ENCODE peak calls at places on chromosomes 13 and 19, in four cellular contexts. M is PC-9, C is K562, B is lung. J is an unnamed sample.

GRCh38 chr19:54081032-54081431 is at the start of gene TARM1:
- DNase-seq in M (no peak), C (no peak), B (no peak), J (no peak)

GRCh38 chr13:31023126-31023525 is 90.7 kb downstream of the TEX26 start:
- DNase-seq in M (no peak), C (no peak), B (no peak), J (no peak)

GRCh38 chr13:82867284-82867683 is 1015.0 kb downstream of the SLITRK1 start:
- DNase-seq in M (no peak), C (no peak), B (no peak), J (no peak)

GRCh38 chr13:40776232-40776631 is 5.2 kb upstream of the MRPS31 start:
- DNase-seq in M (no peak), C (no peak), B (no peak), J (no peak)

GRCh38 chr19:7918615-7919421 is 1.3 kb upstream of the SNAPC2 start:
- DNase-seq in M (no peak), C (no peak), B (no peak), J (no peak)

GRCh38 chr19:30699871-30700280 is 327.7 kb downstream of the ZNF536 start:
- DNase-seq in M (no peak), C (no peak), B (no peak), J (no peak)

GRCh38 chr13:99977334-99977911 is 4.2 kb upstream of the ZIC2 start:
- DNase-seq in M (no peak), C (no peak), B (no peak), J (no peak)

GRCh38 chr13:33403807-33404362 is 118.3 kb upstream of the STARD13 start:
- DNase-seq in M (no peak), C (no peak), B (no peak), J (no peak)

GRCh38 chr19:5093297-5093858 is 124.5 kb downstream of the KDM4B start:
- DNase-seq in M (no peak), C (peak; percentile 54), B (no peak), J (peak; percentile 39)

GRCh38 chr13:113822956-113823744 is 40.7 kb downstream of the GAS6 start:
- DNase-seq in M (no peak), C (no peak), B (no peak), J (no peak)

GRCh38 chr19:7544626-7545025 is 9.1 kb downstream of the PNPLA6 start:
- DNase-seq in M (no peak), C (no peak), B (peak; percentile 56), J (no peak)

GRCh38 chr13:92460479-92460878 is 766.1 kb upstream of the GPC6 start:
- DNase-seq in M (no peak), C (no peak), B (no peak), J (no peak)

GRCh38 chr13:98476106-98476505 is 100.8 kb downstream of the STK24 start:
- DNase-seq in M (no peak), C (no peak), B (no peak), J (no peak)

GRCh38 chr13:40874138-40874776 is 84.8 kb downstream of the SLC25A15 start:
- DNase-seq in M (no peak), C (no peak), B (no peak), J (peak; percentile 9)

GRCh38 chr19:23817519-23817918 is 58.8 kb upstream of the ZNF681 start:
- DNase-seq in M (no peak), C (peak; percentile 37), B (no peak), J (peak; percentile 19)

GRCh38 chr13:77478645-77478997 is 56.9 kb upstream of the SCEL start:
- DNase-seq in M (no peak), C (no peak), B (no peak), J (no peak)

GRCh38 chr19:10593820-10594637 is 6.9 kb upstream of the AP1M2 start:
- DNase-seq in M (peak; percentile 34), C (no peak), B (no peak), J (peak; percentile 56)

GRCh38 chr13:28499579-28499978 is 4.7 kb upstream of the FLT1 start:
- DNase-seq in M (no peak), C (no peak), B (no peak), J (no peak)

GRCh38 chr13:76764429-76764828 is 121.8 kb downstream of the KCTD12 start:
- DNase-seq in M (no peak), C (no peak), B (peak; percentile 69), J (no peak)

GRCh38 chr13:37747071-37747612 is 122.4 kb downstream of the TRPC4 start:
- DNase-seq in M (peak; percentile 29), C (no peak), B (no peak), J (no peak)

GRCh38 chr13:44573790-44574465 is 2.2 kb downstream of the TSC22D1 start:
- DNase-seq in M (peak; percentile 39), C (no peak), B (no peak), J (no peak)

GRCh38 chr19:16541526-16542044 is 652 bp downstream of the CHERP start:
- DNase-seq in M (no peak), C (no peak), B (no peak), J (no peak)

GRCh38 chr13:80149757-80150156 is 191.2 kb downstream of the SPRY2 start:
- DNase-seq in M (no peak), C (no peak), B (no peak), J (no peak)

GRCh38 chr19:35466259-35466658 is 18.2 kb downstream of the FFAR2 start:
- DNase-seq in M (no peak), C (no peak), B (no peak), J (no peak)

GRCh38 chr13:30341815-30342570 is 34.6 kb upstream of the KATNAL1 start:
- DNase-seq in M (peak; percentile 70), C (no peak), B (peak; percentile 71), J (no peak)

GRCh38 chr13:106036870-106037269 is 498.6 kb downstream of the EFNB2 start:
- DNase-seq in M (no peak), C (no peak), B (no peak), J (peak; percentile 12)

GRCh38 chr13:27704681-27705080 is 83.0 kb downstream of the POLR1D start:
- DNase-seq in M (no peak), C (no peak), B (no peak), J (no peak)

GRCh38 chr13:83716121-83716520 is 166.2 kb downstream of the SLITRK1 start:
- DNase-seq in M (no peak), C (no peak), B (no peak), J (no peak)

GRCh38 chr19:38894968-38895367 is 4.5 kb downstream of the SIRT2 start:
- DNase-seq in M (no peak), C (no peak), B (no peak), J (no peak)

GRCh38 chr19:39212377-39212742 is 8.3 kb upstream of the SYCN start:
- DNase-seq in M (peak; percentile 40), C (peak; percentile 68), B (peak; percentile 40), J (no peak)

GRCh38 chr13:30371649-30372265 is 50.5 kb upstream of the UBE2L5 start:
- DNase-seq in M (peak; percentile 32), C (no peak), B (no peak), J (peak; percentile 57)

GRCh38 chr13:50384724-50385123 is 369.5 kb downstream of the KCNRG start:
- DNase-seq in M (no peak), C (no peak), B (no peak), J (peak; percentile 50)

DNA sequence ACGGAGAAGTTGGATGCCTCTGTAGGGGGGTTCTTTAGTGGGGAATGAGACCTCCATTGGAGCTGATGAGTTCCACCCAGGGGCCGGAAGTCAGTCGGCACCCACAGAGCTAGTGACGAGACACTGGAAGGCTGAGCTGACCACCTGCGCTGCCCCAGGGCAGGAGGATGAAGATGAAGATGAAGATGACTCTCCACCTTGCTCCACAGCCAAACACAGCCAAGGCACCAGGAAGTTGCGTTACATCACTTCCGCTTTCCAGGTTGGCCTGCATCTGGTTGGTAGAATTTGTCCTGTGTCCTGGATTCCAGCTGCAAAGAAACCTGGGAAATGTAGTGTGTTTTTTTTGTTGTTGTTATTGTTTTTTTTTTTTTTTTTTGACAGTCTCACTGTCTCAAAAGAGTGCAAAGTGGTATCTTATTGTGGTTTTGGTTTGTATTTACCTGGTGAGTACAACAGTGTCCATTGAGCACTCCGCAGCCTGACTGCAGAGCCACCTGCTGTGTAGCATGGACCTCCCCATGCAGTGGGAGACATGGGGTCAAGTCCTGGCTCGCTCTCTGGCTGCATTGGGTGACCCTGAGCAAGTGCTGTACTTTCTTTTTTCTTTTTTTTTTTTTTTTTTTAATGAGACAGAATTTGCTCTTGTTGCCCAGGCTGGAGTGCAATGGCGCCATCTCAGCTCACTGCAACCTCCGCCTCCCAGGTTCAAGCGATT is 1.9 kb downstream of the TBC1D17 start:
- DNase-seq in M (no peak), C (no peak), B (no peak), J (no peak)
- H3K36me3 ChIP-seq in M (peaks cover 29% of the 10 kb centered on the region), C (peaks cover 57% of the 10 kb centered on the region), B (peaks cover 48% of the 10 kb centered on the region), J (peaks cover 6% of the 10 kb centered on the region)

DNA sequence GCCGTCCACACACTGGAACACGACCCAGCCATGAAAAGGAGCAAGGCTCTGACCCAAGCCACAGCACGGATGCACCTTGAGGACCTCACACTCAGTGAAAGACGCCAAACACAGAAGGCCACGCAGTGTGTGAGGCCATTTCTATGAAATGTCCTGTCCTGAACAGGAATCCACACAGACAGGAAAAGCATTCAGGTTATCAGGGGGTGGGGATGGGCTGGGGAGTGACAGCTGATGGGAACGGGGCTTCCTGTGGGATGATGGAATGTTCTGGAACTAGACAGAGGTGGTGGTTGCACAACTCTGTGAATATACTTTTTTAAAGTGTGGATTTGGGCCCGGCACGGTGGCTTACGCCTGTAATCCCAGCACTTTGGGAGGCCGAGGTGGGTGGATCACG is 30.6 kb downstream of the GPX4 start:
- DNase-seq in M (no peak), C (no peak), B (no peak), J (no peak)
- H3K4me1 ChIP-seq in M (no peaks in the 10 kb centered on the region), C (peaks cover 69% of the 10 kb centered on the region), B (peaks cover 6% of the 10 kb centered on the region), J (no peaks in the 10 kb centered on the region)

DNA sequence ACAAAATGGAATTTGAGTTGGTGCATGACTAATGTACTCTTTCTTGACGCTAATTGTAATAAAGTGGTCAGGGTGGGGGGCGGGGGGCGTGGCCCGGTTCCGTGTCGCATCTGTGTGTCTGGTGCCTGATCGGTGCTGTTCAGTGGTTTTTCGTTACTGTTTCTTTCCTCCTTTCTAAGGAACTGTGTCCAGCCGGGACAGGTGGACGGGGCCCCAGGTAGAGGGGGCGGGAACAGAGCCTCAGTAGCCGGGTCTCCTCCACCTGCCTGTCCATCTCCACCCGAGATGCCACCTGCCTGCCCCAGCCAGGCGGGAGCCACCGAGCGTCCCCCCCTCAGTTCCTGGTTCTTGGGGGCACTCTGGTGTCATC is 26.3 kb downstream of the ONECUT3 start:
- DNase-seq in M (no peak), C (no peak), B (no peak), J (no peak)
- H3K27me3 ChIP-seq in M (peaks cover 8% of the 10 kb centered on the region), C (no peaks in the 10 kb centered on the region), B (peaks cover 5% of the 10 kb centered on the region), J (peaks cover 11% of the 10 kb centered on the region)

DNA sequence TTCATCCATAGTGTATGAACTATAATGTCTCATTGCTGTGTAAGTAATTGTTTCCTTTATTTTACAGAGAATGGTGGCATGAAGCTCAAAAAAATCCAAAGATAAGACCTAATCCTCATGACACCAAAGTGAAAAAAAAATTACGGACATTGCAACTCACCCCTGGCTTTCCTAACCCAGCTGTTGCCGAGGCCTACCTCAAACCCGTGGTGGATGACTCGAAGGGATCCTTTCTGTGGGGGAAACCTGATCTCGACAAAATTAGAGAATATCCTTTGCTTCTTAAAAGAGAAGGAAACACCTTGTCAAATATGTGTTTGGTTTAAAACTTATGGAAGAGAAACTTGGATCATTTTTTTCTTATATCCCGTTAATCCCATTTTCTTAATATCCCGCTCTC is 26.3 kb downstream of the ERCC5 start:
- DNase-seq in M (no peak), C (no peak), B (no peak), J (peak; percentile 44)
- H3K36me3 ChIP-seq in M (peaks cover 61% of the 10 kb centered on the region), C (peaks cover 57% of the 10 kb centered on the region), B (peaks cover 26% of the 10 kb centered on the region), J (peaks cover 26% of the 10 kb centered on the region)